ENCODE peak calls at places on chromosomes 6 and 20, in ten cellular contexts. D is activated naive CD4-positive, alpha-beta T cell treated with Interleukin-2 at 50 U/mL for 16 hours; U is bronchial epithelial cell; Z is mesenteric fat pad; J is cardiac fibroblast; E is iPS-NIHi11; K is heart left ventricle; A is nephron progenitor cell; Y is mesendoderm; B is GM19239. R is an unnamed sample.

GRCh38 chr20:63036266-63036665 is 29.5 kb upstream of the BHLHE23 start:
- DNase-seq in D (no peak), U (no peak), Z (no peak), J (no peak), E (peak), K (no peak), A (no peak), Y (no peak), B (no peak), R (no peak)

GRCh38 chr20:2794866-2795447 is 5.5 kb downstream of the CPXM1 start:
- DNase-seq in D (no peak), U (no peak), Z (no peak), J (no peak), E (no peak), K (no peak), A (no peak), Y (no peak), B (no peak), R (no peak)

GRCh38 chr20:34815636-34816035 is 9.8 kb downstream of the NCOA6 start:
- DNase-seq in D (no peak), U (no peak), Z (no peak), J (no peak), E (no peak), K (no peak), A (no peak), Y (no peak), B (no peak), R (no peak)

GRCh38 chr6:40552926-40553325 is 34.2 kb downstream of the LRFN2 start:
- DNase-seq in D (no peak), U (no peak), Z (no peak), J (no peak), E (no peak), K (no peak), A (no peak), Y (no peak), B (no peak), R (no peak)

GRCh38 chr20:25527949-25528348 is 57.4 kb downstream of the NINL start:
- DNase-seq in D (no peak), U (no peak), Z (no peak), J (no peak), E (no peak), K (no peak), A (no peak), Y (no peak), B (no peak), R (no peak)

GRCh38 chr6:89281779-89282246 is 33.3 kb downstream of the GABRR2 start:
- DNase-seq in D (peak), U (peak), Z (peak), J (peak), E (peak), K (no peak), A (peak), Y (peak), B (peak), R (no peak)

GRCh38 chr6:5443491-5443890 is 182.2 kb downstream of the FARS2 start:
- DNase-seq in D (no peak), U (no peak), Z (no peak), J (no peak), E (no peak), K (no peak), A (no peak), Y (no peak), B (no peak), R (no peak)

GRCh38 chr6:11161031-11161966 is 49.8 kb upstream of the ERVFRD-1 start:
- DNase-seq in D (no peak), U (peak), Z (no peak), J (no peak), E (no peak), K (no peak), A (no peak), Y (no peak), B (no peak), R (no peak)

GRCh38 chr6:12313992-12314589 is 23.9 kb downstream of the EDN1 start:
- DNase-seq in D (no peak), U (peak), Z (no peak), J (peak), E (no peak), K (no peak), A (no peak), Y (no peak), B (no peak), R (no peak)

GRCh38 chr6:131976545-131977061 is 25.4 kb upstream of the CCN2 start:
- DNase-seq in D (no peak), U (no peak), Z (no peak), J (peak), E (no peak), K (no peak), A (no peak), Y (no peak), B (no peak), R (no peak)

GRCh38 chr6:35725721-35726438 is 11.0 kb upstream of the ARMC12 start:
- DNase-seq in D (no peak), U (no peak), Z (no peak), J (peak), E (no peak), K (peak), A (no peak), Y (no peak), B (no peak), R (no peak)

GRCh38 chr20:38181207-38181693 is 16.2 kb upstream of the TGM2 start:
- DNase-seq in D (no peak), U (no peak), Z (peak), J (no peak), E (no peak), K (no peak), A (peak), Y (no peak), B (peak), R (no peak)

R was measured in D721Med.